ENCODE peak calls at places on chromosomes 5 and 9, in nine cellular contexts. K is epithelial cell of proximal tubule, I is uterus, F is endothelial cell of umbilical vein, U is tibial artery, W is fibroblast of pulmonary artery, N is PC-9, C is cardiac muscle cell, L is SK-N-SH. B is an unnamed sample.

GRCh38 chr9:84166828-84167400 is 173.6 kb downstream of the SLC28A3 start:
- DNase-seq in I (no peak), F (no peak), L (no peak), W (no peak), N (no peak), U (no peak), K (no peak), C (peak; percentile 16), B (no peak)

GRCh38 chr5:92644271-92644886 is 936.6 kb downstream of the NR2F1-AS1 start:
- DNase-seq in F (no peak), L (no peak), I (no peak), C (peak; percentile 54), K (no peak), N (no peak), U (no peak), W (peak; percentile 9), B (no peak)

GRCh38 chr9:36486933-36487481 is 85.7 kb upstream of the MELK start:
- DNase-seq in W (peak; percentile 21), I (peak; percentile 59), F (peak; percentile 42), C (no peak), L (peak; percentile 77), U (peak; percentile 37), K (no peak), N (no peak), B (no peak)

GRCh38 chr5:102591650-102592049 is 92.8 kb upstream of the SLCO6A1 start:
- DNase-seq in W (no peak), I (no peak), L (no peak), C (no peak), F (no peak), N (no peak), K (no peak), U (no peak), B (no peak)

GRCh38 chr9:32128546-32128945 is 255.9 kb upstream of the ACO1 start:
- DNase-seq in W (no peak), L (no peak), U (no peak), I (no peak), F (no peak), N (no peak), K (no peak), C (peak; percentile 11), B (no peak)

GRCh38 chr9:69391946-69392345 is 66.9 kb downstream of the ENTREP1 start:
- DNase-seq in F (peak; percentile 74), N (no peak), U (no peak), I (no peak), L (no peak), W (no peak), K (no peak), C (peak; percentile 57), B (no peak)

GRCh38 chr9:121499427-121500164 is at the start of gene GGTA1:
- DNase-seq in F (peak; percentile 52), U (peak; percentile 69), I (peak; percentile 51), C (peak; percentile 79), L (peak; percentile 90), W (peak; percentile 71), N (no peak), K (no peak), B (no peak)

GRCh38 chr5:119453045-119453383 is 717 bp downstream of the HSD17B4 start:
- DNase-seq in L (peak; percentile 36), U (peak; percentile 35), N (no peak), C (peak; percentile 28), W (peak; percentile 50), F (no peak), K (no peak), I (peak; percentile 20), B (no peak)

GRCh38 chr5:93395891-93396465 is 185.0 kb downstream of the NR2F1-AS1 start:
- DNase-seq in L (no peak), N (no peak), F (no peak), W (peak; percentile 15), U (no peak), C (no peak), I (no peak), K (no peak), B (no peak)

GRCh38 chr9:94108584-94108983 is 24.3 kb downstream of the PTPDC1 start:
- DNase-seq in K (no peak), C (no peak), I (no peak), F (no peak), U (peak; percentile 43), L (no peak), W (peak; percentile 75), N (no peak), B (no peak)

GRCh38 chr9:99004115-99004514 is 60.4 kb downstream of the COL15A1 start:
- DNase-seq in K (no peak), U (no peak), C (no peak), N (no peak), I (no peak), F (no peak), L (no peak), W (no peak), B (no peak)

GRCh38 chr9:73081979-73082657 is 69.5 kb upstream of the ANXA1 start:
- DNase-seq in I (no peak), C (peak; percentile 63), N (no peak), K (no peak), L (peak; percentile 23), F (peak; percentile 90), U (no peak), W (peak; percentile 80), B (peak; percentile 63)

GRCh38 chr9:134622896-134623407 is 18.7 kb upstream of the COL5A1 start:
- DNase-seq in U (peak; percentile 20), K (no peak), C (no peak), W (no peak), F (no peak), L (no peak), N (no peak), I (peak; percentile 10), B (no peak)

GRCh38 chr5:52710972-52711596 is 76.6 kb upstream of the ITGA1 start:
- DNase-seq in U (no peak), I (no peak), K (no peak), L (no peak), W (peak; percentile 32), C (no peak), N (no peak), F (peak; percentile 54), B (no peak)

GRCh38 chr5:115725522-115725921 is 90.9 kb downstream of the CDO1 start:
- DNase-seq in F (no peak), N (no peak), I (no peak), L (no peak), U (no peak), K (no peak), C (no peak), W (no peak), B (no peak)

GRCh38 chr9:127121628-127122175 is 733 bp downstream of the ANGPTL2 start:
- DNase-seq in U (no peak), C (peak; percentile 32), F (no peak), W (peak; percentile 42), I (no peak), N (no peak), L (peak; percentile 59), K (no peak), B (no peak)

GRCh38 chr5:154189819-154190651 is 498 bp upstream of the GALNT10 start:
- DNase-seq in F (peak; percentile 55), L (peak; percentile 97), N (peak; percentile 60), C (peak; percentile 87), U (peak; percentile 76), I (peak; percentile 75), K (no peak), W (peak; percentile 79), B (no peak)

GRCh38 chr9:16131269-16131668 is 578.4 kb downstream of the CCDC171 start:
- DNase-seq in U (no peak), L (no peak), F (no peak), I (no peak), W (peak; percentile 61), K (peak; percentile 16), C (peak; percentile 35), N (no peak), B (no peak)

GRCh38 chr9:123985869-123986268 is 25.7 kb upstream of the LHX2 start:
- DNase-seq in C (no peak), L (no peak), U (no peak), W (no peak), N (peak; percentile 6), I (no peak), F (no peak), K (no peak), B (no peak)

GRCh38 chr5:132477784-132478497 is 12.6 kb downstream of the IRF1 start:
- DNase-seq in L (no peak), N (no peak), C (no peak), F (no peak), K (no peak), I (no peak), W (no peak), U (no peak), B (no peak)

GRCh38 chr5:78760411-78761169 is 112.0 kb upstream of the LHFPL2 start:
- DNase-seq in L (no peak), W (no peak), C (no peak), N (no peak), F (no peak), I (no peak), K (no peak), U (no peak), B (no peak)
- TF ChIP-seq CTCF in L (peak; percentile 37), W (peak; percentile 28), C (no peak), N (peak; percentile 33), F (peak; percentile 22), I (no peak), K (peak; percentile 45), U (no peak), B (peak; percentile 50)

DNA sequence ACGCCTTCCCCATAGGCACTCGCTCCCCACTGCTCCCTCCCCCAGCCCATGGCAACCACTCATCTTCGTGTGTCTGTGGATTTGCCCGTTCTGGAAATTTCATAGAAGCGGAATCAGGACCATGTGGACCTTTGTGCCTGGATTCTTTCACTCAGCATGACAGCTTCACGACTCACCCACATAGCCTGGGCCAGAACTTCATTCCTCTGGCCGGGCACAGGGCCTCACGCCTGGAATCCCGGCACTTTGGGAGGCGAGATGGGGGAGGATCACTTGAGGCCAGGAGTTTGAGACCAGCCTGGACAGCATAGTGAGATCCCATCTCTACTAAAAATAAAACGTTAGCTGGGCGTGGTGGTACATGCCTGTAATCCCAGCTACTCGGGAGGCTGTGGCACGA is 12.1 kb upstream of the DIPK1B start:
- DNase-seq in W (no peak), F (no peak), L (no peak), U (no peak), N (no peak), I (no peak), C (no peak), K (no peak), B (no peak)
- H3K4me3 ChIP-seq in W (no peak overlapping the region), F (no peak overlapping the region), L (no peak overlapping the region), U (no peak overlapping the region), N (no peak overlapping the region), I (no peak overlapping the region), C (no peak overlapping the region), K (no peak overlapping the region), B (no peak overlapping the region)

DNA sequence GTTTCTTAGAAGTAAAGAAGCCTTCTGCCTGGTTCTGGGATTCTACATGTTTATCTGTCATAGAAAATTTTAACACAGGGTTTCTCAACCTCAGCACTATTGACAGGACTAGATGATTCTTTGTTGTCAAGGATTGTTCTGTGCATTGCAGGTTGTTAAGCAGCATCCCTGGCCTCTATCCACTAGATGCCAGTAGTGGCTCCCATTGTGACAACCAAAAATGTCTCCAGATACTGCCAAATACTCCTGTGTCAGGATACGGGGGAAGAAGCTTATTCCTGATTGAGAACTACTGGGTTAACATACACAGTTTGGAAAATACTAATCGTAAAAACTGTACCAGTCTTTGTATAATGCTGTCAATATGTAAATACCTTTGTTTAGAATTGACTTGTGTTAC is 167.1 kb downstream of the NIPBL start:
- DNase-seq in C (no peak), N (no peak), W (peak; percentile 31), F (no peak), K (no peak), L (no peak), U (no peak), I (no peak), B (no peak)
- TF ChIP-seq CTCF in C (peak; percentile 23), N (no peak), W (peak; percentile 38), F (peak; percentile 7), K (no peak), L (peak; percentile 18), U (no peak), I (no peak), B (peak; percentile 6)

GRCh38 chr5:72379936-72380335 is 59.8 kb downstream of the PTCD2 start:
- DNase-seq in U (no peak), I (no peak), K (no peak), L (no peak), N (peak; percentile 46), F (no peak), C (no peak), W (no peak), B (no peak)
- H3K4me3 ChIP-seq in U (no peak overlapping the region), I (no peak overlapping the region), K (no peak overlapping the region), L (no peak overlapping the region), N (no peak overlapping the region), F (no peak overlapping the region), C (no peak overlapping the region), W (no peak overlapping the region), B (no peak overlapping the region)

B was measured in HFF-Myc.